ENCODE peak calls at places on chromosomes 6 and 20, in five cellular contexts. J is heart right ventricle, L is choroid plexus epithelial cell, O is astrocyte of the cerebellum, M is psoas muscle. D is an unnamed sample.

GRCh38 chr20:61099786-61100185 is 152.3 kb upstream of the CDH4 start:
- DNase-seq in J (no peak), L (no peak), O (no peak), M (no peak), D (no peak)

GRCh38 chr6:36127462-36128016 is 2.8 kb upstream of the MAPK13 start:
- DNase-seq in J (no peak), L (peak; percentile 84), O (no peak), M (peak; percentile 72), D (no peak)

GRCh38 chr6:47134476-47135189 is 92.5 kb upstream of the ADGRF1 start:
- DNase-seq in J (no peak), L (peak; percentile 97), O (peak; percentile 98), M (no peak), D (peak; percentile 96)

GRCh38 chr6:13903399-13903798 is 21.4 kb upstream of the RNF182 start:
- DNase-seq in J (no peak), L (no peak), O (no peak), M (no peak), D (no peak)

GRCh38 chr6:55874309-55874708 is 1.1 kb downstream of the BMP5 start:
- DNase-seq in J (no peak), L (no peak), O (no peak), M (no peak), D (no peak)

GRCh38 chr20:34543457-34544056 is 15.0 kb upstream of the MAP1LC3A start:
- DNase-seq in J (no peak), L (no peak), O (no peak), M (no peak), D (no peak)

GRCh38 chr6:106253194-106253593 is 72.4 kb downstream of the ATG5 start:
- DNase-seq in J (no peak), L (peak; percentile 51), O (peak; percentile 57), M (no peak), D (no peak)

GRCh38 chr6:6927437-6928361 is 180.1 kb upstream of the RREB1 start:
- DNase-seq in J (peak; percentile 45), L (no peak), O (no peak), M (peak; percentile 65), D (no peak)

GRCh38 chr6:167089243-167090142 is 33.4 kb upstream of the CCR6 start:
- DNase-seq in J (no peak), L (no peak), O (no peak), M (no peak), D (no peak)

GRCh38 chr6:70811788-70812187 is 144.1 kb downstream of the SMAP1 start:
- DNase-seq in J (no peak), L (peak; percentile 18), O (no peak), M (no peak), D (no peak)

GRCh38 chr6:47004458-47004857 is 37.7 kb downstream of the ADGRF1 start:
- DNase-seq in J (no peak), L (no peak), O (no peak), M (no peak), D (no peak)

GRCh38 chr20:15252289-15252688 is 914.9 kb upstream of the FLRT3 start:
- DNase-seq in J (no peak), L (no peak), O (no peak), M (no peak), D (peak; percentile 18)

GRCh38 chr20:31757254-31757653 is 18.2 kb downstream of the TPX2 start:
- DNase-seq in J (no peak), L (no peak), O (no peak), M (no peak), D (no peak)

GRCh38 chr6:146914563-146915483 is 289.4 kb upstream of the STXBP5 start:
- DNase-seq in J (no peak), L (peak; percentile 97), O (peak; percentile 94), M (peak; percentile 28), D (peak; percentile 96)

GRCh38 chr6:168616807-168617756 is 176.1 kb downstream of the SMOC2 start:
- DNase-seq in J (no peak), L (peak; percentile 2), O (no peak), M (no peak), D (no peak)

GRCh38 chr20:440148-440547 is 22.2 kb downstream of the TBC1D20 start:
- DNase-seq in J (no peak), L (no peak), O (no peak), M (no peak), D (no peak)

GRCh38 chr6:27495386-27496135 is 22.7 kb upstream of the ZNF184 start:
- DNase-seq in J (peak; percentile 44), L (peak; percentile 86), O (no peak), M (peak; percentile 37), D (no peak)

GRCh38 chr20:51487525-51488279 is 54.8 kb downstream of the NFATC2 start:
- DNase-seq in J (no peak), L (peak; percentile 79), O (peak; percentile 59), M (no peak), D (peak; percentile 83)

GRCh38 chr6:142474446-142475289 is 172.9 kb downstream of the ADGRG6 start:
- DNase-seq in J (no peak), L (peak; percentile 76), O (peak; percentile 60), M (no peak), D (peak; percentile 17)

GRCh38 chr6:15434263-15434662 is 188.4 kb downstream of the JARID2 start:
- DNase-seq in J (no peak), L (no peak), O (no peak), M (no peak), D (no peak)

GRCh38 chr20:34532751-34533150 is 16.5 kb downstream of the DYNLRB1 start:
- DNase-seq in J (no peak), L (no peak), O (no peak), M (no peak), D (no peak)

GRCh38 chr20:60851826-60852704 is 400.0 kb upstream of the CDH4 start:
- DNase-seq in J (no peak), L (peak; percentile 1), O (no peak), M (no peak), D (no peak)

GRCh38 chr6:121748376-121748775 is 312.9 kb downstream of the GJA1 start:
- DNase-seq in J (no peak), L (peak; percentile 31), O (peak; percentile 60), M (no peak), D (peak; percentile 57)

GRCh38 chr6:70131528-70131927 is 171.4 kb downstream of the COL9A1 start:
- DNase-seq in J (no peak), L (no peak), O (no peak), M (no peak), D (no peak)

GRCh38 chr6:149859368-149859767 is 4.8 kb downstream of the LRP11 start:
- DNase-seq in J (no peak), L (peak; percentile 94), O (no peak), M (no peak), D (no peak)

GRCh38 chr6:166307082-166307980 is 861 bp downstream of the PRR18 start:
- DNase-seq in J (no peak), L (no peak), O (no peak), M (no peak), D (no peak)

GRCh38 chr6:144285548-144285797 is 338 bp downstream of the UTRN start:
- DNase-seq in J (no peak), L (no peak), O (no peak), M (no peak), D (no peak)

GRCh38 chr6:144283781-144284473 is 1.2 kb upstream of the UTRN start:
- DNase-seq in J (no peak), L (peak; percentile 62), O (no peak), M (no peak), D (no peak)

GRCh38 chr6:144285798-144286502 is 815 bp downstream of the UTRN start:
- DNase-seq in J (peak; percentile 85), L (peak; percentile 45), O (no peak), M (peak; percentile 87), D (no peak)

GRCh38 chr6:144284474-144284752 is 722 bp upstream of the UTRN start:
- DNase-seq in J (no peak), L (no peak), O (no peak), M (no peak), D (no peak)

DNA sequence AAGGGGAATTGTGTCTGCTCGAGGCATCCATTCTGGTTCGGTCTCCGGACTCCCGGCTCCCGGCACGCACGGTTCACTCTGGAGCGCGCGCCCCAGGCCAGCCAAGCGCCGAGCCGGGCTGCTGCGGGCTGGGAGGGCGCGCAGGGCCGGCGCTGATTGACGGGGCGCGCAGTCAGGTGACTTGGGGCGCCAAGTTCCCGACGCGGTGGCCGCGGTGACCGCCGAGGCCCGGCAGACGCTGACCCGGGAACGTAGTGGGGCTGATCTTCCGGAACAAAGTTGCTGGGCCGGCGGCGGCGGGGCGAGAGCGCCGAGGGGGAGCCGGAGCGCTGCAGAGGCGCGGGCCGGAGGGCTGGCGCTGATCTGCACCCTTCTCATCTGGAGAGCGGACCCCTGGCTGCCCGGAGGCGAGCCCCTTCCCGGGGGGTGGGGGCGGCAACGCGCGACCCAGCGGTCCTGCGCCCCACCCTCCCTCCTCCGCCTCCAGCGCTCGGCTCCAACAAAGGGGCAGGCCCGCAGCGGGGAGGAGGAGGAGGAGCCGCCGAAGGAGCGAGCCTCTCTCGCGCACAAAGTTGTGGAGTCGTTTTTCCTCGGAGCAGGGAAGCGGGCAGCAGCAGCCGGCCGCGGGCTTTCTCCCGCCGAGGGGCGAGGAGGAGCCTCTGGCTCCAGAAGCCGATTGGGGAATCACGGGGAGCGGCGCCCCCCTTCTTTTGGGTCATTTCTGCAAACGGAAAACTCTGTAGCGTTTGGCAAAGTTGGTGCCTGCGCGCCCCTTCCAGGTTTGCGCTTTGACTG is at the start of gene UTRN:
- DNase-seq in J (peak; percentile 85), L (peak; percentile 85), O (no peak), M (peak; percentile 85), D (no peak)
- H3K4me3 ChIP-seq in J (peak within 1 kb of the TSS; percentile 86), L (peak within 1 kb of the TSS; percentile 91), O (peak within 1 kb of the TSS; percentile 82), M (peak within 1 kb of the TSS; percentile 93), D (peak within 1 kb of the TSS; percentile 87)

DNA sequence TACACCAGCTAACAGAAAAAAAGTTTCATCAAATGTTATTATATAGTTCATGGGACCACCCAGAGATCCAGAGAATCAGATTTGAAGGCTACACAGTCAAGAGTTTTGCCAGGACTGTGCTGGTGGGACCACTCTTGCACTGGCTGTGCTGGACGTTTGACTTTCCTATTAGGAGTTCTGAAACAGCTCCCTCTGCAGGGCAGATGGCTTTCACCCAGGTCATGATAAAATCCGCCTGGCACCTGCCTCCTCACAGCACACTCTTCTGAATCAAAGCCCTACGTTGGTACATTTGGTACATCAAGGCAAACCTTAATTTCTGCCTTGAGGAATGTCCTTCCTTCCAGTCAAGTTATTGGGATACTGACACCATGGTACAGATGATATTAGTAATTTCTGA is 302.1 kb downstream of the ZNF217 start:
- DNase-seq in J (no peak), L (no peak), O (no peak), M (no peak), D (no peak)
- TF ChIP-seq CTCF in J (no peak), L (peak; percentile 18), O (no peak), M (no peak), D (peak; percentile 45)

DNA sequence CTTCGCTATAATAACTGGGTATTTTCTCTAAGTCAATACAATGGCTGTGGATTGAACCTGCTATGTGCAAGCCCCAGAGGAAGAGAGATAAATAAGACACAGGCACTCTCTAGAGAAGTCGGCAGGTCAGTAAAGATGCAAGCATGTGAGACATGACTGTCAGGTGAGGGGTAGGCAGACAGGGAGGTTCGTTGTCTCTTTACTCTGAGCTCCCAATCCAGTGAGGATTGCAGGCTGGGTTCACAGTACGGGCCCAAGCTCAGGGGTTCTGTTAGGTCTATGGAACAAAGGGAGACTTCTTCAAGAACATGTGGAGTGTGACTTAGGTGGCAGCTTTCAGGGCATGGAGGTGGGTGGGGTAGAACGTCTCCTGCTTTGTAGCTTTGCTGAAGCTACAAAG is 147.2 kb downstream of the PCSK2 start:
- DNase-seq in J (no peak), L (no peak), O (no peak), M (no peak), D (no peak)
- H3K4me3 ChIP-seq in J (no peak overlapping the region), L (no peak overlapping the region), O (no peak overlapping the region), M (no peak overlapping the region), D (no peak overlapping the region)

GRCh38 chr20:45487231-45487635 is 17.7 kb downstream of the WFDC2 start:
- DNase-seq in J (no peak), L (no peak), O (no peak), M (no peak), D (no peak)
- TF ChIP-seq CTCF in J (no peak), L (peak; percentile 24), O (no peak), M (no peak), D (peak; percentile 38)